ENCODE peak calls at places on chromosomes 7 and 10, in nine cellular contexts. X, R, O, S, U, W, A, H and Z are unnamed samples.

GRCh38 chr7:84331665-84332064 is 137.1 kb upstream of the SEMA3A start:
- DNase-seq in S (no peak), X (no peak), U (no peak), H (no peak), A (no peak), W (no peak), R (no peak), O (no peak), Z (no peak)

GRCh38 chr10:58641095-58641531 is 128.4 kb downstream of the BICC1 start:
- DNase-seq in H (peak), X (peak), U (no peak), A (peak), W (no peak), O (no peak), S (peak), R (no peak), Z (no peak)

GRCh38 chr7:17940302-17941170 is at the start of gene SNX13:
- DNase-seq in R (peak), H (peak), X (peak), A (peak), O (peak), S (peak), W (peak), U (peak), Z (peak)

GRCh38 chr10:3805227-3805790 is 20.3 kb upstream of the KLF6 start:
- DNase-seq in O (peak), H (peak), A (no peak), W (no peak), R (no peak), X (peak), U (peak), S (peak), Z (peak)

GRCh38 chr7:36440880-36441279 is 51.2 kb downstream of the ANLN start:
- DNase-seq in O (no peak), S (peak), U (peak), H (peak), W (no peak), R (no peak), X (no peak), A (peak), Z (no peak)

GRCh38 chr10:113297226-113297625 is 255.6 kb upstream of the HABP2 start:
- DNase-seq in W (no peak), A (no peak), S (peak), H (peak), R (no peak), U (no peak), O (no peak), X (no peak), Z (no peak)

GRCh38 chr7:106736508-106737201 is 75.7 kb upstream of the CCDC71L start:
- DNase-seq in U (peak), O (no peak), S (peak), X (peak), R (no peak), A (peak), W (peak), H (peak), Z (peak)

GRCh38 chr10:91462423-91462822 is 52.3 kb downstream of the HECTD2 start:
- DNase-seq in O (no peak), R (no peak), W (no peak), S (no peak), X (no peak), H (peak), A (no peak), U (no peak), Z (no peak)

GRCh38 chr7:93851536-93851935 is 39.0 kb downstream of the TFPI2 start:
- DNase-seq in U (no peak), W (no peak), H (peak), A (no peak), S (peak), O (no peak), R (no peak), X (no peak), Z (no peak)

GRCh38 chr10:307659-308058 is 172.4 kb downstream of the ZMYND11 start:
- DNase-seq in W (no peak), X (no peak), S (no peak), R (no peak), A (no peak), U (no peak), O (no peak), H (no peak), Z (no peak)

GRCh38 chr7:98531717-98532116 is 85.4 kb upstream of the NPTX2 start:
- DNase-seq in H (no peak), O (no peak), U (no peak), X (no peak), W (no peak), R (no peak), S (no peak), A (no peak), Z (no peak)

GRCh38 chr7:124085168-124085567 is 52.3 kb upstream of the TMEM229A start:
- DNase-seq in S (peak), A (no peak), X (no peak), O (no peak), U (no peak), R (no peak), H (peak), W (peak), Z (no peak)

GRCh38 chr10:63266337-63267327 is 133.5 kb downstream of the NRBF2 start:
- DNase-seq in S (no peak), X (no peak), R (no peak), W (no peak), A (no peak), H (peak), O (no peak), U (no peak), Z (no peak)

GRCh38 chr7:82506208-82506607 is 62.6 kb upstream of the CACNA2D1 start:
- DNase-seq in W (no peak), X (no peak), O (no peak), U (no peak), R (no peak), S (no peak), H (no peak), A (no peak), Z (no peak)
- TF ChIP-seq CTCF in W (no peak), X (no peak), O (no peak), U (no peak), R (no peak), S (no peak), H (no peak), A (no peak), Z (no peak)

GRCh38 chr10:5507649-5508131 is 8.3 kb upstream of the CALML5 start:
- DNase-seq in O (no peak), X (no peak), R (no peak), A (no peak), H (no peak), S (no peak), W (no peak), U (no peak), Z (no peak)

GRCh38 chr10:5506246-5506645 is 6.9 kb upstream of the CALML5 start:
- DNase-seq in O (no peak), S (no peak), X (no peak), U (no peak), H (no peak), A (no peak), W (no peak), R (no peak), Z (no peak)

GRCh38 chr10:5508161-5508604 is 8.8 kb upstream of the CALML5 start:
- DNase-seq in U (no peak), A (no peak), H (no peak), W (no peak), X (no peak), S (no peak), O (no peak), R (no peak), Z (no peak)

GRCh38 chr10:5508786-5509185 is 9.4 kb upstream of the CALML5 start:
- DNase-seq in W (no peak), R (no peak), A (no peak), H (no peak), U (no peak), X (no peak), S (no peak), O (no peak), Z (no peak)

GRCh38 chr10:5506751-5507648 is 7.6 kb upstream of the CALML5 start:
- DNase-seq in O (no peak), S (no peak), H (no peak), A (no peak), X (peak), W (no peak), R (no peak), U (no peak), Z (no peak)
- TF ChIP-seq CTCF in O (no peak), S (no peak), H (no peak), A (no peak), X (no peak), W (no peak), R (no peak), U (no peak), Z (no peak)

DNA sequence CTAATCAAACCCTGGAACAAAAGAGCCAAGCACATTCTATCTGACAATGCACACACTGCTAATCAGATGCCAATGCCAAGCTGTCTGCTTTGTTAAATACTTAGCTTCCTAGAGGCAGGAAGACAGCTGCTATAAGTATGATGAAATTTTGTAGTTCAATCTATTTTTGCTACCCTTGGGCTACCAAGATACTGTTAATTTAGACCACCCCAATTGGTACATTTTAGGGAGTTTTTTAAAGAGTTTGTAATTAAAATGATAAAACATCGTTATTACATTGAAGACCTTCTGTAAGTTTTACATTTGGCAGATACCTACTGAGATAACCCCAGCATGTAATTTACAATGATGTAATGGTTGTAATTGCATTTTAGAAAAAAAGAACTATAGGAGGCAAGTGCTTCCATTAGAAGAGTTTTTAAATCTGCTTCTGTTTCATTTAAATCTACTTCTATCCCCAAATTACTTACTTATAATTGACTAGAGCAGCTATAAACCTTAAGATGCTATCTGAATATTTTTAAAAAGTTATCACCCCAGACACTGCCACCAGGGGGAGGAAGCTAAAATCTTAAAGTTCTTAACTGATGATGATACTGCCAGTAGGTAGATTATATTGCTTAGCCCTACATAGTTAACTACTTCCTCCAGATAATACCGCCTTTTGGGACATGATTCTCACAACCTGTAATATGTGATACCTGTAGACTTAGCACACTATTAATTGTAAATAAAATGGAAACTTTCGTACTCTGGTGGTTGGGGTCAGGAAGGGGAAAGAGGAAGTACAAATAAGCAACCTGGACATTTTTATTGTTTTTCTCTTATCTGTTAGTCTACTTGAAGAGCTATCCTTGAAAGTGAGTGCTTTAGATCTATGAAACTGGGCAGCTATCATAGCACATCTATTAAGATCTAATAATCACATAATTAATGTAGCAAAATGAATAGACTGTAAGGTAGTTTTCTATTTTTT is 268.8 kb downstream of the ADK start:
- DNase-seq in R (no peak), U (peak), X (no peak), S (peak), A (peak), O (no peak), H (peak), W (no peak), Z (peak)
- TF ChIP-seq CTCF in R (peak), U (peak), X (peak), S (peak), A (peak), O (peak), H (peak), W (peak), Z (peak)

GRCh38 chr7:70775570-70776156 is 356.3 kb upstream of the GALNT17 start:
- DNase-seq in U (no peak), R (no peak), A (no peak), O (no peak), S (peak), W (no peak), H (peak), X (no peak), Z (no peak)
- TF ChIP-seq CTCF in U (peak), R (no peak), A (no peak), O (no peak), S (peak), W (no peak), H (no peak), X (no peak), Z (no peak)